ENCODE peak calls at places on chromosomes 4 and X, in nine cellular contexts. B is thoracic aorta; H is IMR-90; O is H1; V is cardiac muscle cell; T is aorta; W is GM23248; J is CD8-positive, alpha-beta memory T cell; L is tibial nerve. K is an unnamed sample.

GRCh38 chrX:71556026-71556425 is 22.2 kb upstream of the GCNA start:
- DNase-seq in B (no peak), H (no peak), O (no peak), V (no peak), T (no peak), W (no peak), J (no peak), L (no peak), K (no peak)

GRCh38 chr4:128819082-128819742 is 9.7 kb downstream of the JADE1 start:
- DNase-seq in B (no peak), H (peak; percentile 33), O (no peak), V (no peak), T (no peak), W (no peak), J (no peak), L (no peak), K (no peak)

GRCh38 chrX:128754130-128754529 is 701.9 kb upstream of the ACTRT1 start:
- DNase-seq in B (no peak), H (no peak), O (peak; percentile 0), V (no peak), T (no peak), W (no peak), J (no peak), L (no peak), K (no peak)

GRCh38 chrX:27085346-27085745 is 377.8 kb downstream of the PPP4R3C start:
- DNase-seq in B (no peak), H (no peak), O (no peak), V (no peak), T (no peak), W (no peak), J (no peak), L (no peak), K (no peak)

GRCh38 chr4:53991821-53992220 is 72.6 kb downstream of the CHIC2 start:
- DNase-seq in B (no peak), H (no peak), O (no peak), V (no peak), T (no peak), W (no peak), J (no peak), L (no peak), K (no peak)

GRCh38 chr4:106594291-106594952 is 225.8 kb upstream of the GIMD1 start:
- DNase-seq in B (no peak), H (no peak), O (no peak), V (no peak), T (no peak), W (peak; percentile 48), J (no peak), L (no peak), K (peak; percentile 24)

GRCh38 chrX:96684339-96685204 is at the start of gene DIAPH2:
- DNase-seq in B (peak; percentile 32), H (peak; percentile 75), O (peak; percentile 38), V (peak; percentile 87), T (peak; percentile 85), W (peak; percentile 84), J (peak; percentile 77), L (peak; percentile 54), K (peak; percentile 81)

GRCh38 chr4:149101649-149102048 is 659.4 kb upstream of the NR3C2 start:
- DNase-seq in B (no peak), H (no peak), O (no peak), V (no peak), T (no peak), W (no peak), J (no peak), L (no peak), K (no peak)

GRCh38 chr4:108991929-108992328 is 229.1 kb upstream of the ETNPPL start:
- DNase-seq in B (no peak), H (peak; percentile 79), O (no peak), V (peak; percentile 86), T (no peak), W (peak; percentile 70), J (no peak), L (no peak), K (no peak)

GRCh38 chr4:133624744-133625143 is 475.6 kb downstream of the PCDH10 start:
- DNase-seq in B (no peak), H (no peak), O (no peak), V (no peak), T (no peak), W (no peak), J (no peak), L (no peak), K (no peak)

GRCh38 chr4:174531486-174531885 is 9.2 kb upstream of the HPGD start:
- DNase-seq in B (no peak), H (no peak), O (no peak), V (peak; percentile 21), T (no peak), W (no peak), J (no peak), L (no peak), K (no peak)

DNA sequence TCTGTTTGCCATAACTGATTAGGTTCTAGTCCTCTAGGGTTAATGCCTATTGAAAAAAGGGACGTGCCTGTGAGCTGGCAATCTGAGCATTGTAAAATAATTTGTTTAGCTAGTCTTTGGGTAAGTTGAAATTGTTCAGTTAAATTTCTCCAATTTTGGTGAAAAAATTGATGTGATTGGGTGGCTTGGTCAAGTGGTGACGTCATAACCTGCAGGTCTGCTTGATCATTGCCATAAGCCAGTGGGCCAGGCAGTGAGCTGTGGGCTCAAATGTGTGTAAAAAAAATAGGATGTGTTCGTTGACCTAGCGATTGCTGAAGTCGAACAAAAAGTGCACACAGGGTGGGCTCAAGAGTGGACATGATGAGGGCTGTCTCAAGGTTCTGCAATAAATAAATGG is 193.3 kb downstream of the ZC4H2 start:
- DNase-seq in B (no peak), H (no peak), O (no peak), V (no peak), T (no peak), W (no peak), J (no peak), L (no peak), K (no peak)
- H3K9me3 ChIP-seq in B (no peaks in the 10 kb centered on the region), H (no peaks in the 10 kb centered on the region), O (no peaks in the 10 kb centered on the region), V (peaks cover 3% of the 10 kb centered on the region), T (no peaks in the 10 kb centered on the region), W (no peaks in the 10 kb centered on the region), J (no peaks in the 10 kb centered on the region), L (no peaks in the 10 kb centered on the region), K (no peaks in the 10 kb centered on the region)

DNA sequence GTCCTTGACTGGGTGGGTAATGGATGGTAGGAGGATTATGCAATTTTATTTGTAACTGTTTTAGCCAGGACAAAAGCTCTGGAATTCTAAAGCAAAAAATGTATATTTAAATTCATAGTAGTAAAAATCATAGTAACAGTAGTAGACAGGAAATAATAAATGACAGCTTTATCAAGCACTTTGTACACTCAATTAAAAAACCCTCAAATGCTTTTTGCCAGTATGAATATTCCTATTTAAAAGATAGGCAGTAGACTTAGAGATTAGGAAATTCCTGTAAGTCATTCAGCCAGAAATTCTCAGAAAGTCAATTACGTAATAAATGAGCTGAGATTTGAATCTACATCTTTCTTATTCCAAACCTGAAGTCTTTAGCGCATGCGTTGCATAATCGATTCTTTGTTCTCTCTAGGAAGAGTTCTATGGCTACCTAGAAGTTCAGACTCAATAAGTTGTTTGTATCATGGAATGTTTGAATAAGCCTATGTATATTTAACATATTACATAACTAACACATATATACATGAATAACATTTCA is 2.5 kb downstream of the AADAT start:
- DNase-seq in B (no peak), H (no peak), O (no peak), V (peak; percentile 25), T (no peak), W (peak; percentile 7), J (no peak), L (no peak), K (no peak)
- H3K4me3 ChIP-seq in B (no peak overlapping the region), H (no peak overlapping the region), O (no peak overlapping the region), V (no peak overlapping the region), T (no peak overlapping the region), W (no peak overlapping the region), J (no peak overlapping the region), L (no peak overlapping the region), K (no peak overlapping the region)

DNA sequence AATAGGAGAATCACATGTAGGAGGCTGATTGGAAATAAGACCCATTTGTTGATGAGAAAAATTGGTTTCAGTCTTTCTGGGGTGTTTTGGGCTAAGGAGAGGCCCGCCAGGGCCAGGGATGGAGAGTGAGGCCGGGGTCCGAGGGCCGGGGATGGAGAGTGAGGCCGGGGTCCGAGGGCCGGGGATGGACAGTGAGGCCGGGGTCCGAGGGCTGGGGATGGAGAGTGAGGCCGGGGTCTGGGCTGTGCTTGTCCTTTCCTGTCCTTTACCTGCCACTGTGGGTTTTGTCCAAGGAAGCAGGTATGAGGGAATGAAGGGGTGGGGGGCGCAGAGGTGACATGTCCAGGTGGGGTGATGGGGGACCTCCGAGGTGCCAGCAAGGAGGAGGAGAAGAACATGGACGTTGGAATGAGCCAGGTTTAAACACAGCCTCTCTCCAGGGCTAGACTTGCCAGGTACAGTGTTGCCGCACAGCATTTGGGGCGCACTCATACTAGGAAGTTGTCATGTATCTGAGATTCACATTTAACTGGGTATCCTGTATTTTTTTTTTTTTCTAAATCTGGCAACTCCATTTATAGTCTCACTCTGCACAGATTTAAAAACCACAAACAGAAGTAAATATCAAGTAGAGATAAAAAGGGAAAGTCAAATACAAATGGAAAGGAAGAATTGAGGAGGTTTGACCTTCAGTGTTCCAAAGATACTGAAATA is 8.8 kb downstream of the RGS12 start:
- DNase-seq in B (no peak), H (no peak), O (no peak), V (no peak), T (peak; percentile 27), W (no peak), J (no peak), L (no peak), K (no peak)
- H3K27me3 ChIP-seq in B (no peaks in the 10 kb centered on the region), H (no peaks in the 10 kb centered on the region), O (no peaks in the 10 kb centered on the region), V (no peaks in the 10 kb centered on the region), T (no peaks in the 10 kb centered on the region), W (no peaks in the 10 kb centered on the region), J (no peaks in the 10 kb centered on the region), L (no peaks in the 10 kb centered on the region), K (no peaks in the 10 kb centered on the region)

DNA sequence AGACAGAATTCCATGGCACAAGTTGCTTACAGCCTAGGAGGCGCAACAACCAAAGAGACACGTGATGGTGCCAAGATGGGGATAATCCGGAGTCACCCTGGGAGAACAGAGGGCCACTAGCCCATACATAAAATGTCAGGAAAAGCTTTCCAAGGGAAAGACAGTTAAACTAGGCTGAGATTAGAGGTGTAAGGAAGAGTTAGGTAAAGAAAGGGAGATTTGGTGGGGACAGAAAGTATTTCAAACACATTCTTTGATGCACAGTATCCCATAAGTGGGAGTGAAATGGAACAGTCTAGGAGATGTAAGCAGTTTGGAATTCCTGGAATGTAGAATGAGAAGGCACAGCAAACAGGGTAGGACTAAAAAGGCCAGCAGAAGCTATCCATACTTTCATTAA is 860.9 kb upstream of the LCORL start:
- DNase-seq in B (no peak), H (peak; percentile 72), O (no peak), V (peak; percentile 65), T (no peak), W (peak; percentile 53), J (no peak), L (no peak), K (peak; percentile 1)
- H3K9me3 ChIP-seq in B (no peaks in the 10 kb centered on the region), H (peaks cover 2% of the 10 kb centered on the region), O (no peaks in the 10 kb centered on the region), V (no peaks in the 10 kb centered on the region), T (no peaks in the 10 kb centered on the region), W (no peaks in the 10 kb centered on the region), J (no peaks in the 10 kb centered on the region), L (no peaks in the 10 kb centered on the region), K (no peaks in the 10 kb centered on the region)

DNA sequence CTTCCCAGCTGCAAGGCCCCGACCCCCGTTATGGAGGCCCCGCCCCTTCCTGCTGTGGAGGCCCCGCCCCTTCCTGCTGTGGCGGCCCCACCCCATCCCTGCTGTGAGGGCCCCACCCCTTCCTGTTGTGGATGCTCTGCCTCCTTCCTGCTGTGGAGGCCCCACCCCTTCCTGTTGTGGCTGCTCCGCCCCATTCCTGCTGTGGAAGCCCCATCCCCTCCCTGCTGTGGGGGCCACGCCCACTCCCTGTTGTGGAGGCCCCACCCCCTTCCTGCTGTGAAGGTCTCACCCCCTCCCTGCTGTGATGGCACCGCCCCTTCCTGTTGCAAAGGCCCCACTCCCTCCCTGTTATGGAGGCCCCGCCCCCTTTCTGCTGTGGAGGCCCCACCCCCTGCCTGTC is 104.9 kb upstream of the PSAPL1 start:
- DNase-seq in B (no peak), H (no peak), O (no peak), V (no peak), T (no peak), W (peak; percentile 32), J (peak; percentile 69), L (no peak), K (peak; percentile 91)
- H3K4me3 ChIP-seq in B (no peak overlapping the region), H (no peak overlapping the region), O (no peak overlapping the region), V (no peak overlapping the region), T (no peak overlapping the region), W (no peak overlapping the region), J (no peak overlapping the region), L (no peak overlapping the region), K (peak overlapping the region; percentile 34)

K was measured in MG63.